ENCODE peak calls at places on chromosomes 4 and X, in six cellular contexts. One of them, this sample, is unnamed.
A peak's percentile ranks its signal among the peaks of the same experiment; 100 is the strongest.

GRCh38 chr4:8205241-8205707 is 6.2 kb downstream of the SH3TC1 start:
- DNase-seq in fibroblast of lung: no peak
- DNase-seq in BE2C: peak; percentile 53
- DNase-seq in AG10803: no peak
- DNase-seq in foreskin fibroblast: no peak
- DNase-seq in cardiac muscle cell: peak; percentile 70
- DNase-seq in this sample: peak; percentile 95

GRCh38 chr4:56506110-56506705 is 617 bp downstream of the ARL9 start:
- DNase-seq in fibroblast of lung: peak; percentile 13
- DNase-seq in BE2C: peak; percentile 11
- DNase-seq in AG10803: no peak
- DNase-seq in foreskin fibroblast: no peak
- DNase-seq in cardiac muscle cell: peak; percentile 2
- DNase-seq in this sample: peak; percentile 68

GRCh38 chr4:167779864-167780263 is 312.5 kb upstream of the ANXA10 start:
- DNase-seq in fibroblast of lung: peak; percentile 17
- DNase-seq in BE2C: no peak
- DNase-seq in AG10803: no peak
- DNase-seq in foreskin fibroblast: no peak
- DNase-seq in cardiac muscle cell: peak; percentile 8
- DNase-seq in this sample: no peak

GRCh38 chr4:144449623-144450022 is 196.3 kb upstream of the HHIP start:
- DNase-seq in fibroblast of lung: peak; percentile 67
- DNase-seq in BE2C: no peak
- DNase-seq in AG10803: peak; percentile 11
- DNase-seq in foreskin fibroblast: peak; percentile 27
- DNase-seq in cardiac muscle cell: peak; percentile 60
- DNase-seq in this sample: peak; percentile 45

GRCh38 chr4:143554728-143555597 is 41.5 kb downstream of the SMARCA5 start:
- DNase-seq in fibroblast of lung: no peak
- DNase-seq in BE2C: no peak
- DNase-seq in AG10803: no peak
- DNase-seq in foreskin fibroblast: no peak
- DNase-seq in cardiac muscle cell: no peak
- DNase-seq in this sample: no peak

GRCh38 chr4:37628977-37629609 is 57.1 kb downstream of the RELL1 start:
- DNase-seq in fibroblast of lung: peak; percentile 82
- DNase-seq in BE2C: peak; percentile 28
- DNase-seq in AG10803: peak; percentile 85
- DNase-seq in foreskin fibroblast: peak; percentile 87
- DNase-seq in cardiac muscle cell: peak; percentile 67
- DNase-seq in this sample: peak; percentile 80

GRCh38 chrX:102339312-102340298 is 92.6 kb downstream of the NXF2 start:
- DNase-seq in fibroblast of lung: no peak
- DNase-seq in BE2C: peak; percentile 40
- DNase-seq in AG10803: no peak
- DNase-seq in foreskin fibroblast: no peak
- DNase-seq in cardiac muscle cell: no peak
- DNase-seq in this sample: no peak

GRCh38 chrX:101685923-101686322 is 26.3 kb upstream of the ARMCX2 start:
- DNase-seq in fibroblast of lung: no peak
- DNase-seq in BE2C: no peak
- DNase-seq in AG10803: peak; percentile 1
- DNase-seq in foreskin fibroblast: no peak
- DNase-seq in cardiac muscle cell: no peak
- DNase-seq in this sample: peak; percentile 37

GRCh38 chrX:117936162-117936561 is 180.4 kb downstream of the KLHL13 start:
- DNase-seq in fibroblast of lung: no peak
- DNase-seq in BE2C: no peak
- DNase-seq in AG10803: no peak
- DNase-seq in foreskin fibroblast: no peak
- DNase-seq in cardiac muscle cell: no peak
- DNase-seq in this sample: no peak

GRCh38 chrX:57156397-57157049 is 19.3 kb upstream of the SPIN2A start:
- DNase-seq in fibroblast of lung: peak; percentile 8
- DNase-seq in BE2C: peak; percentile 15
- DNase-seq in AG10803: peak; percentile 33
- DNase-seq in foreskin fibroblast: no peak
- DNase-seq in cardiac muscle cell: peak; percentile 47
- DNase-seq in this sample: no peak

DNA sequence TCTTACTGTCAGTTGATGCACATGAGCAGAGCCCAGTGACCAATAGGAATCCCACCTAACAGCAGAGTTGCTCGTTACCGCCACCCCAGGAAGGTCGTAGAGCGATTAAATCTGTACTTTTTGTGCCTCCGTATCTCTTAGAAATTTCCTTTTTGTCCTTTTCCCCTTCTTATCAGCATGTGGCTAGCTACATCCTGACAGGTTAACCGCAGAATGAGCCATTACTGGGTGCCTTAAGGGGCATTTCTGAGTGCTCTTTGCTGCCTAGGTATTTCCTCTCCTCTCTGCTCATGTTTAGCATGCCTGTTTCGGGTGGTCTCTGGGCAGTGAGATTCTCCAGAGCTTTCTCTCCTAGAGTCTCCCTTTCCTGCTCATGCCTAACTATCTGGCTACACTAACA is 530.5 kb downstream of the FAM133A start:
- DNase-seq in fibroblast of lung: no peak
- DNase-seq in BE2C: no peak
- DNase-seq in AG10803: no peak
- DNase-seq in foreskin fibroblast: no peak
- DNase-seq in cardiac muscle cell: no peak
- DNase-seq in this sample: no peak
- TF ChIP-seq CTCF in fibroblast of lung: no peak
- TF ChIP-seq CTCF in BE2C: no peak
- TF ChIP-seq CTCF in AG10803: no peak
- TF ChIP-seq CTCF in foreskin fibroblast: no peak
- TF ChIP-seq CTCF in cardiac muscle cell: no peak
- TF ChIP-seq CTCF in this sample: no peak

DNA sequence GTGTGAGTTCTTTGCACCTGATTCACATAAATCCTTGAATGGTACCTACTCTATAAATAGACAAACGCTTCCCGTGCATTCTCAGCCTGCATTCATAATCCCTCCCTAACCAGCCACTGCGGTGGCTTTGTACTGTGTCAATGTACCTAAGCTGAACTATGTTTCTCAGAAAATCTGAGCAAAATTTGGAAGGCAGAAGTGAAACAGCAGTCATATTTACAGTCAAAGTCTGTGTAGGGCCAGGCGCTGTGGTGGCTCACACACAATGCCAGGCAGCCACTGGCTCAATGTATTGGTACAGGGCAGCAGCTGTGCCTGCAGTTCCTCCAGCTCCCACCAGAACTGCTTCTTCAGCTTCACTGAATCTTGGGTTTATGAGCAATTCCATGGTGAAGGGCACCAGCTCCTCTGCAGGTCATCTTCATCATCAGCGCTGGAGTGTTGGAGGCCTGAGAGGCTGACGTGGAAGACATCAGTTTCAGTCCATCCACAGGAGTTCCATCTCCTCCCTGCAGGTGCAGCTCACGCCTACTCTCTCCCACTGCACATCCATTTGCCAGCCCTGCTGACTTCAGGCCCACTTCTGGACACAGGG is 32.3 kb upstream of the IRF2 start:
- DNase-seq in fibroblast of lung: no peak
- DNase-seq in BE2C: no peak
- DNase-seq in AG10803: no peak
- DNase-seq in foreskin fibroblast: no peak
- DNase-seq in cardiac muscle cell: no peak
- DNase-seq in this sample: peak; percentile 71
- TF ChIP-seq CTCF in fibroblast of lung: no peak
- TF ChIP-seq CTCF in BE2C: peak; percentile 31
- TF ChIP-seq CTCF in AG10803: peak; percentile 31
- TF ChIP-seq CTCF in foreskin fibroblast: no peak
- TF ChIP-seq CTCF in cardiac muscle cell: no peak
- TF ChIP-seq CTCF in this sample: peak; percentile 23

GRCh38 chrX:53280703-53281320 is 572 bp downstream of the IQSEC2 start:
- DNase-seq in fibroblast of lung: peak; percentile 46
- DNase-seq in BE2C: no peak
- DNase-seq in AG10803: peak; percentile 39
- DNase-seq in foreskin fibroblast: no peak
- DNase-seq in cardiac muscle cell: peak; percentile 54
- DNase-seq in this sample: peak; percentile 92

GRCh38 chrX:53282313-53282712 is 929 bp upstream of the IQSEC2 start:
- DNase-seq in fibroblast of lung: peak; percentile 27
- DNase-seq in BE2C: no peak
- DNase-seq in AG10803: no peak
- DNase-seq in foreskin fibroblast: no peak
- DNase-seq in cardiac muscle cell: no peak
- DNase-seq in this sample: no peak

GRCh38 chrX:53281321-53281822 is at the start of gene IQSEC2:
- DNase-seq in fibroblast of lung: peak; percentile 82
- DNase-seq in BE2C: peak; percentile 36
- DNase-seq in AG10803: peak; percentile 75
- DNase-seq in foreskin fibroblast: peak; percentile 74
- DNase-seq in cardiac muscle cell: peak; percentile 84
- DNase-seq in this sample: peak; percentile 89

GRCh38 chrX:53280316-53280702 is 1.1 kb downstream of the IQSEC2 start:
- DNase-seq in fibroblast of lung: no peak
- DNase-seq in BE2C: no peak
- DNase-seq in AG10803: no peak
- DNase-seq in foreskin fibroblast: no peak
- DNase-seq in cardiac muscle cell: no peak
- DNase-seq in this sample: no peak

DNA sequence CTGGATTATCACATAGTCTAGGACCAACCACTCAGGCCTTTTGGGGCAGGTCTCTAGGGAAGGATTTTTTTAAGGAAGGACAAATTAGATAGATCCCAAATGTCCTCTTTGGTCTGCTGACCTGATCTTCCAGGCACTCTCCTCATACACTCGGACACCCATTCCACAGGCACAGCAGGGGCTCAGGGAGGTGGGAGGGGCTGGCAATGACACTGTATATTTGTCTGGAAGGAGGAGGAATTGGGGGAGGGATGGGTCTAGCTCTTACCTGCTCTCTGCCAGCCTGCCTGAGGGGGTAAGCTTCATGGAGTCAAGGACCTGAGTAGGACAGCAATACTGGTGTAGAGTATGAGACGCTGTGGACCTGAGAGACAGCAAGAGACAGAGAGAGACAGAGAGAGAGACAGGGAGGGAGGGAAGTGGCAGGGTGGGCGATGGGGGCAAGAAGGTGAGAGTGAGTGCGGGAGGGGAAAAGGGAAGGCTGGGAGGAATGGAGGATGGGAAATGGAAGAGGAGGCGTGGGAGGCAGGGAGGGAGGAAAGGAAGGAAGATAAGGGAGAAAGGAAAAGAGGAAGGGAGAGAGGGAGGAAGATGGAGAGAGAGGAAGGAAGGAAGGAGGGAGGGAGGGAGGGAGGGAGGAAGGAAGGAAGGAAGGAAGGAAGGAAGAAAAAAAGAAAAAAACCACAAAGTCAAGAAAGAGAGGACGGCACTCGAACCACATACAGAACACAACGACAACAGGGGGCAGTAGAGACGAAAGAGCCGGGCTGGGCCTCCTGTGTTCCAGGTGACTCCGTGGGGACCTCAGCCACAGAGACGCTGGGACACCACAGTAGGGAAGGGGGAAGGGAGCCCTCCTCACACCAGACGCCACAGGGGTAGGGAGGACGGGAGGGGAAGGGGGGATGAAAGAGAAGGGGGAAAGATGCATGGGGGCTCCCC is 1.8 kb downstream of the IQSEC2 start:
- DNase-seq in fibroblast of lung: no peak
- DNase-seq in BE2C: no peak
- DNase-seq in AG10803: no peak
- DNase-seq in foreskin fibroblast: no peak
- DNase-seq in cardiac muscle cell: no peak
- DNase-seq in this sample: no peak
- TF ChIP-seq CTCF in fibroblast of lung: no peak
- TF ChIP-seq CTCF in BE2C: no peak
- TF ChIP-seq CTCF in AG10803: no peak
- TF ChIP-seq CTCF in foreskin fibroblast: no peak
- TF ChIP-seq CTCF in cardiac muscle cell: no peak
- TF ChIP-seq CTCF in this sample: no peak

GRCh38 chr4:118034061-118034785 is at the start of gene NDST3:
- DNase-seq in fibroblast of lung: peak; percentile 65
- DNase-seq in BE2C: peak; percentile 86
- DNase-seq in AG10803: peak; percentile 31
- DNase-seq in foreskin fibroblast: peak; percentile 10
- DNase-seq in cardiac muscle cell: peak; percentile 55
- DNase-seq in this sample: peak; percentile 62
- TF ChIP-seq CTCF in fibroblast of lung: no peak
- TF ChIP-seq CTCF in BE2C: peak; percentile 91
- TF ChIP-seq CTCF in AG10803: peak; percentile 27
- TF ChIP-seq CTCF in foreskin fibroblast: peak; percentile 15
- TF ChIP-seq CTCF in cardiac muscle cell: peak; percentile 23
- TF ChIP-seq CTCF in this sample: peak; percentile 19

DNA sequence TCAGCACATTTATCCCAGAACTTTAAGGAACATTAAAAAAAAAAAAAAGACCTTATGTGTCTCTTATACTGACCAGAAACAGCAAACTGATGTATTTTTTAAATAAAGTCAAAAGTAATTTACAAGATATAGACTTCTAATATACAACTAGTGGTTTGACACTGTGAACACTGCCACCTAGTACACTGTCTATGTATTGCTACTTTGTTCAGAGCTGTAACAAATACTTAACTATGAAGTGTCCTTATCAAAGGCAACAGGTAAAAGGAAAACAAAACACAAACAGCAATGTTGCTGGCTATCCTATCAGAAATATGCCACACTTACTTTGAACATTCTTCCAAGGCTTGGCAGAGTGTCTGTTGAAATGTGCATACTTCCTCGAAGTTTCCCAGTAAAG is 60.4 kb downstream of the CD40LG start:
- DNase-seq in fibroblast of lung: no peak
- DNase-seq in BE2C: no peak
- DNase-seq in AG10803: no peak
- DNase-seq in foreskin fibroblast: no peak
- DNase-seq in cardiac muscle cell: no peak
- DNase-seq in this sample: peak; percentile 72
- TF ChIP-seq CTCF in fibroblast of lung: no peak
- TF ChIP-seq CTCF in BE2C: peak; percentile 48
- TF ChIP-seq CTCF in AG10803: peak; percentile 55
- TF ChIP-seq CTCF in foreskin fibroblast: peak; percentile 32
- TF ChIP-seq CTCF in cardiac muscle cell: peak; percentile 42
- TF ChIP-seq CTCF in this sample: peak; percentile 49

DNA sequence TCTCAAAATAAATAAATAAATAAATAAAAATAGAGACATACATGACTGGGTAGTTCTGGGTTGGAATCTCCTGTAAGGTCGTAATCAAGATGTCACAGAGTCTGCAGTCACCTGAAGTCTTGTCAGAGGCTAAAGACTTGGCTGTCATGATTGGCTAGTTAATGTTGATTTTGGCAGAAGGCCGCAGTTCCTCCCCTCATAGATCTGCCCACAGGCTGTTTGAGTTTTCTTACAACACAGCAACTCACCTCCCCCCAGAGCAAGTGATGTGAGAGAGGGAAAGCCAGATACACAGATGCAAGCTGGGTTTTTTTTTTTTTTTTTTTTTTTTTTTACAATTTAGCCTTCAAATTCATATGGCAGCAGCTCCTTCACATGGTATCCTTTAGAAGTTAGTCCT is 36.4 kb upstream of the BMPR1B start:
- DNase-seq in fibroblast of lung: no peak
- DNase-seq in BE2C: no peak
- DNase-seq in AG10803: no peak
- DNase-seq in foreskin fibroblast: no peak
- DNase-seq in cardiac muscle cell: no peak
- DNase-seq in this sample: peak; percentile 56
- TF ChIP-seq CTCF in fibroblast of lung: no peak
- TF ChIP-seq CTCF in BE2C: no peak
- TF ChIP-seq CTCF in AG10803: no peak
- TF ChIP-seq CTCF in foreskin fibroblast: no peak
- TF ChIP-seq CTCF in cardiac muscle cell: no peak
- TF ChIP-seq CTCF in this sample: no peak

GRCh38 chrX:153494541-153495361 is at the start of gene BGN:
- DNase-seq in fibroblast of lung: peak; percentile 41
- DNase-seq in BE2C: peak; percentile 80
- DNase-seq in AG10803: no peak
- DNase-seq in foreskin fibroblast: peak; percentile 42
- DNase-seq in cardiac muscle cell: peak; percentile 82
- DNase-seq in this sample: peak; percentile 95
- TF ChIP-seq CTCF in fibroblast of lung: no peak
- TF ChIP-seq CTCF in BE2C: peak; percentile 57
- TF ChIP-seq CTCF in AG10803: peak; percentile 50
- TF ChIP-seq CTCF in foreskin fibroblast: peak; percentile 43
- TF ChIP-seq CTCF in cardiac muscle cell: peak; percentile 48
- TF ChIP-seq CTCF in this sample: peak; percentile 36

This sample was measured in osteoblast.